ENCODE peak calls at places on chromosomes 2 and 18, in nine cellular contexts. H, K, J, M, P, X, B, I and Y are unnamed samples.

GRCh38 chr18:76524900-76525698 is 30.1 kb upstream of the ZNF516 start:
- DNase-seq in H (no peak), K (peak; percentile 73), J (peak; percentile 80), M (no peak), P (peak; percentile 56), X (no peak), B (no peak), I (no peak), Y (no peak)

GRCh38 chr2:190467575-190468083 is 59.5 kb downstream of the MFSD6 start:
- DNase-seq in H (no peak), K (no peak), J (no peak), M (no peak), P (no peak), X (no peak), B (no peak), I (no peak), Y (no peak)

GRCh38 chr2:119126650-119127049 is 31.9 kb downstream of the C1QL2 start:
- DNase-seq in H (peak; percentile 44), K (peak; percentile 63), J (peak; percentile 2), M (peak; percentile 61), P (peak; percentile 74), X (peak; percentile 88), B (no peak), I (no peak), Y (peak; percentile 62)

GRCh38 chr2:43127941-43128561 is 98.4 kb downstream of the ZFP36L2 start:
- DNase-seq in H (no peak), K (no peak), J (no peak), M (no peak), P (no peak), X (no peak), B (no peak), I (no peak), Y (no peak)

GRCh38 chr18:42310956-42311355 is 355.9 kb downstream of the PIK3C3 start:
- DNase-seq in H (no peak), K (no peak), J (peak; percentile 14), M (no peak), P (no peak), X (no peak), B (no peak), I (no peak), Y (no peak)

GRCh38 chr2:19046986-19047780 is 311.2 kb downstream of the OSR1 start:
- DNase-seq in H (no peak), K (no peak), J (peak; percentile 58), M (no peak), P (no peak), X (no peak), B (no peak), I (no peak), Y (peak; percentile 13)

GRCh38 chr2:20626698-20627471 is 24.0 kb downstream of the HS1BP3 start:
- DNase-seq in H (no peak), K (peak; percentile 45), J (no peak), M (peak; percentile 15), P (no peak), X (no peak), B (no peak), I (peak; percentile 8), Y (no peak)

GRCh38 chr2:212711851-212712250 is 173.2 kb upstream of the ERBB4 start:
- DNase-seq in H (no peak), K (no peak), J (peak; percentile 12), M (no peak), P (no peak), X (no peak), B (no peak), I (no peak), Y (no peak)

GRCh38 chr2:51424418-51424817 is 392.5 kb upstream of the NRXN1 start:
- DNase-seq in H (no peak), K (peak; percentile 6), J (no peak), M (no peak), P (no peak), X (no peak), B (no peak), I (no peak), Y (no peak)

GRCh38 chr18:56353676-56354260 is 284.6 kb downstream of the TXNL1 start:
- DNase-seq in H (no peak), K (no peak), J (no peak), M (no peak), P (no peak), X (no peak), B (no peak), I (no peak), Y (no peak)

GRCh38 chr18:56358608-56359007 is 279.8 kb downstream of the TXNL1 start:
- DNase-seq in H (no peak), K (no peak), J (no peak), M (no peak), P (no peak), X (no peak), B (no peak), I (no peak), Y (no peak)
- TF ChIP-seq CTCF in H (no peak), K (no peak), J (no peak), M (no peak), P (no peak), X (no peak), B (no peak), I (no peak), Y (no peak)

GRCh38 chr18:49904871-49905555 is 91.7 kb upstream of the ACAA2 start:
- DNase-seq in H (no peak), K (no peak), J (no peak), M (no peak), P (no peak), X (no peak), B (no peak), I (no peak), Y (no peak)

GRCh38 chr18:49894827-49895226 is 81.5 kb upstream of the ACAA2 start:
- DNase-seq in H (no peak), K (no peak), J (no peak), M (no peak), P (no peak), X (no peak), B (no peak), I (no peak), Y (no peak)

GRCh38 chr18:49901862-49902340 is 88.6 kb upstream of the ACAA2 start:
- DNase-seq in H (no peak), K (no peak), J (no peak), M (no peak), P (no peak), X (no peak), B (no peak), I (no peak), Y (no peak)

GRCh38 chr18:49898421-49898820 is 85.1 kb upstream of the ACAA2 start:
- DNase-seq in H (peak; percentile 80), K (peak; percentile 88), J (peak; percentile 89), M (no peak), P (peak; percentile 66), X (peak; percentile 39), B (no peak), I (peak; percentile 39), Y (peak; percentile 48)

DNA sequence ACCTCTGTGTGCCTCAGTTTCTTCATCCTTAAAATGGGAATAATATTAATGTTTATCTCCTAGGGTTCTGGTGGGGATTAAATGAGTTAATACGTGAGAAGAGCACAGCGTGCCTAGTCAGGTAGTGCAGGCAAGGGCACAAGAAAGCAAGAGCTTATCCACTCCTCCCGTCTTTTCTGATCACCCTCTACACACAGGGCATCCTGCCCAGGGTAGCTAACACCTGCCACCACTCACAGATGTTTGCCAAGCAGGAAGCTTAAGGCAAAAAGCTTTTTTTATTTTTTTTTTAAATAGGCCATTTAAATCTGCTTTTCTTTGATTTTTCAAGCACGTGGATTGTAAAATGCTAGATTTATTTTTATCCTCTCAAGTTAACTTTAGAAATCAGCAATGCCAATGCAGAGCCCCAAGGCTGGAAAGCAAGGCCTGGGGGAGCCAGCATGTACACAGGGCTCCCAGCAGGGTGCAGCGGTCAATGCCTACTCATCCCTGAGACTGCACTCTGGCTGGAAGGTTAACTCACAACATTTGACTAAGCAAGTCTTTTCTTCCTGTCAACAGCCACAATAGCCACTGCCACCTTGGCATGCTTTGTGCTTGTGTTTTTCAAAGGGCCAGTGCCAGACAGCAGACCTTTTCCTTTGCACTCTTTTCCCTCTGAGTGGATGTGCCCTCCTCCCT is 86.5 kb upstream of the ACAA2 start:
- DNase-seq in H (no peak), K (no peak), J (no peak), M (no peak), P (peak; percentile 18), X (no peak), B (no peak), I (peak; percentile 71), Y (no peak)
- TF ChIP-seq CTCF in H (no peak), K (no peak), J (no peak), M (no peak), P (no peak), X (no peak), B (no peak), I (peak; percentile 11), Y (no peak)

GRCh38 chr18:37551846-37552245 is 13.8 kb downstream of the CELF4 start:
- DNase-seq in H (no peak), K (no peak), J (no peak), M (no peak), P (no peak), X (no peak), B (no peak), I (no peak), Y (no peak)

GRCh38 chr18:37554399-37554787 is 11.2 kb downstream of the CELF4 start:
- DNase-seq in H (no peak), K (no peak), J (no peak), M (no peak), P (no peak), X (no peak), B (no peak), I (no peak), Y (no peak)

GRCh38 chr18:37552296-37552695 is 13.3 kb downstream of the CELF4 start:
- DNase-seq in H (no peak), K (no peak), J (no peak), M (no peak), P (no peak), X (no peak), B (no peak), I (no peak), Y (no peak)

GRCh38 chr18:37551249-37551648 is 14.3 kb downstream of the CELF4 start:
- DNase-seq in H (no peak), K (no peak), J (no peak), M (no peak), P (no peak), X (no peak), B (no peak), I (no peak), Y (no peak)

DNA sequence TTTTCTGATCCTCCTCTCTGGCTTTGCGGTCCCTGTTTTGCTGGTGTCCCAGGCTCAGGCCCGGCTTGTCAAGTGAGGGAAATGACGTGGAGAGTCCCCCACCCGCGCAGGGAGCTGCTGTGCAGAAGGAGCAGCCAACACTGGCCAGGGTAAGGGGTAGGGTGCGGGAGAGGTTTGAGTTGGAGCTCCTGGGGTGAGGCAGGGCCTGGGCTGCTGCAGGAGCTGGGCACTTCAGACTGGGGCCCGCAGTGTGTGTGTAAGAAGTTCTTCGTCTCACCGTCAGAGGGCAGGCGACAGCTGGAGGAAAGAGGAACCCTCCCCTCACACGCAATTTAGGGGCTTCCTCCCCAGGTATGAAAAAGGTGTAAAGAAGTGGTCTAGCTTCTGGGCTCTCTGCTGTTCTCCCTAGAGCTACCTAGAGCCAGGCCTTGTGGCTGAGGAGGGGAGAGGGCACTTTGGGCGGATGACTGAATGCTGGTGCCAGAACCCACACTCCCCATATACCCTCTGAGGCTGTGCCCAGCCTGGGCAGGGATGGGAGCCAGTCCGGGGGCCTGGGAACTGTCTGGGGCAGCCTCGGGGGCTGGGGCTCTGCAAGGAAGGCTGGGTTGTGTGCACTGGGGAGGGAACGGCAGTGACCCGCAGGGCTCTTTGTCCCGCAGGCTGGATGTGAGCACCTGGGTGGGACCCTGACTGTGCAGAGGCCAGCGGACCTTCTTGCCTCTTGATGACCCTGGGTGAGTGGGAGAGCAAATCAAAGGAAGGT is 11.8 kb downstream of the CELF4 start:
- DNase-seq in H (no peak), K (peak; percentile 36), J (no peak), M (no peak), P (peak; percentile 39), X (peak; percentile 20), B (no peak), I (no peak), Y (no peak)
- TF ChIP-seq CTCF in H (no peak), K (peak; percentile 47), J (peak; percentile 29), M (no peak), P (peak; percentile 54), X (peak; percentile 52), B (no peak), I (peak; percentile 8), Y (peak; percentile 16)

GRCh38 chr2:214130115-214130514 is 280.7 kb upstream of the VWC2L start:
- DNase-seq in H (no peak), K (no peak), J (no peak), M (no peak), P (no peak), X (no peak), B (no peak), I (peak; percentile 15), Y (no peak)
- TF ChIP-seq CTCF in H (no peak), K (no peak), J (no peak), M (no peak), P (no peak), X (no peak), B (no peak), I (no peak), Y (no peak)